ENCODE peak calls at places on chromosome 17, in eight cellular contexts. R is central memory CD8-positive, alpha-beta T cell; Z is GM23248; Q is NCI-H2081; S is naive thymus-derived CD4-positive, alpha-beta T cell; J is activated T-cell treated with anti-CD3 and anti-CD28 coated beads for 48 hours; K is non-pigmented ciliary epithelial cell; P is occipital lobe. D is an unnamed sample.

GRCh38 chr17:12523244-12523643 is 142.4 kb upstream of the MYOCD start:
- DNase-seq in Q (no peak), P (no peak), J (no peak), R (no peak), Z (no peak), K (no peak), S (no peak), D (no peak)

GRCh38 chr17:4577386-4577993 is 6.8 kb upstream of the SMTNL2 start:
- DNase-seq in S (no peak), Z (no peak), P (no peak), R (no peak), K (no peak), J (no peak), Q (no peak), D (no peak)

GRCh38 chr17:28147026-28147425 is 104.5 kb downstream of the NLK start:
- DNase-seq in Z (no peak), J (no peak), R (no peak), K (no peak), S (no peak), P (no peak), Q (peak), D (no peak)

GRCh38 chr17:1153795-1154546 is 25.8 kb downstream of the ABR start:
- DNase-seq in P (peak), S (no peak), K (no peak), J (no peak), Z (peak), Q (peak), R (no peak), D (no peak)

GRCh38 chr17:35373532-35373983 is at the start of gene SLFN11:
- DNase-seq in Q (peak), S (peak), R (peak), P (no peak), J (peak), Z (peak), K (peak), D (peak)

GRCh38 chr17:43530303-43531081 is 15.6 kb downstream of the ETV4 start:
- DNase-seq in J (no peak), P (no peak), K (peak), Q (no peak), Z (peak), R (no peak), S (no peak), D (no peak)

GRCh38 chr17:62652251-62653001 is 25.0 kb downstream of the MRC2 start:
- DNase-seq in Z (peak), R (no peak), K (no peak), Q (peak), J (peak), P (no peak), S (peak), D (peak)

GRCh38 chr17:7355053-7355452 is at the start of gene TMEM95:
- DNase-seq in Z (peak), K (no peak), P (peak), Q (no peak), R (no peak), S (no peak), J (no peak), D (no peak)

GRCh38 chr17:8904201-8904600 is 36.7 kb upstream of the PIK3R6 start:
- DNase-seq in Z (no peak), K (no peak), P (no peak), Q (no peak), S (no peak), R (no peak), J (no peak), D (no peak)

GRCh38 chr17:57455063-57455914 is 199.0 kb downstream of the MSI2 start:
- DNase-seq in Z (no peak), Q (no peak), P (peak), R (no peak), J (no peak), K (no peak), S (peak), D (no peak)

GRCh38 chr17:48160177-48160967 is 52.8 kb downstream of the SNX11 start:
- DNase-seq in Q (peak), R (no peak), J (no peak), Z (no peak), K (no peak), S (no peak), P (no peak), D (no peak)

GRCh38 chr17:4007346-4008081 is 43.3 kb upstream of the ATP2A3 start:
- DNase-seq in Q (no peak), K (no peak), J (no peak), S (no peak), Z (no peak), P (no peak), R (no peak), D (no peak)

GRCh38 chr17:32323784-32324590 is 18.0 kb downstream of the C17orf75 start:
- DNase-seq in S (peak), K (no peak), R (no peak), P (no peak), Z (peak), J (no peak), Q (no peak), D (no peak)

GRCh38 chr17:48933035-48933434 is 11.6 kb downstream of the SNF8 start:
- DNase-seq in S (no peak), Q (no peak), K (no peak), R (no peak), J (no peak), P (no peak), Z (no peak), D (no peak)

GRCh38 chr17:50681260-50682200 is 26.2 kb downstream of the ANKRD40 start:
- DNase-seq in Q (no peak), S (no peak), P (peak), R (no peak), K (no peak), Z (peak), J (no peak), D (no peak)

GRCh38 chr17:16971458-16972338 is at the start of gene TNFRSF13B:
- DNase-seq in J (no peak), R (no peak), P (no peak), S (no peak), K (no peak), Q (no peak), Z (no peak), D (no peak)

GRCh38 chr17:72430611-72431432 is 310.0 kb downstream of the SOX9 start:
- DNase-seq in K (no peak), Q (no peak), S (no peak), Z (peak), J (no peak), R (no peak), P (no peak), D (no peak)

GRCh38 chr17:27315322-27315721 is 21.4 kb downstream of the WSB1 start:
- DNase-seq in J (no peak), Q (no peak), Z (peak), S (no peak), P (no peak), R (no peak), K (peak), D (no peak)

GRCh38 chr17:76276069-76276431 is 10.9 kb downstream of the UBALD2 start:
- DNase-seq in R (no peak), Z (no peak), P (no peak), S (no peak), J (no peak), Q (no peak), K (no peak), D (peak)

GRCh38 chr17:80446645-80447405 is 29.6 kb downstream of the NPTX1 start:
- DNase-seq in P (no peak), S (no peak), Z (peak), J (no peak), K (no peak), R (no peak), Q (no peak), D (no peak)

GRCh38 chr17:10771142-10771541 is 32.8 kb downstream of the TMEM238L start:
- DNase-seq in S (no peak), K (no peak), Z (no peak), P (no peak), J (no peak), R (no peak), Q (no peak), D (no peak)

GRCh38 chr17:63940584-63940983 is 8.5 kb upstream of the CD79B start:
- DNase-seq in Z (no peak), K (no peak), S (no peak), R (no peak), J (no peak), P (no peak), Q (no peak), D (no peak)

GRCh38 chr17:31693433-31694210 is 165.4 kb downstream of the COPRS start:
- DNase-seq in R (no peak), P (no peak), K (no peak), S (no peak), Z (no peak), J (no peak), Q (no peak), D (no peak)

GRCh38 chr17:29143894-29144293 is 36.3 kb downstream of the MYO18A start:
- DNase-seq in Q (no peak), Z (peak), J (no peak), P (no peak), R (no peak), S (no peak), K (no peak), D (no peak)

GRCh38 chr17:48037924-48038323 is 327 bp upstream of the COPZ2 start:
- DNase-seq in Z (peak), K (no peak), S (no peak), R (no peak), J (no peak), P (no peak), Q (no peak), D (peak)

GRCh38 chr17:32267690-32268205 is 2.1 kb downstream of the RHBDL3 start:
- DNase-seq in P (no peak), K (no peak), Q (no peak), J (no peak), R (no peak), S (no peak), Z (no peak), D (no peak)

GRCh38 chr17:37500378-37500777 is 10.7 kb downstream of the DUSP14 start:
- DNase-seq in Q (no peak), Z (no peak), R (no peak), S (no peak), P (no peak), J (no peak), K (no peak), D (no peak)

GRCh38 chr17:5373112-5373511 is 46.4 kb downstream of the NUP88 start:
- DNase-seq in P (peak), Z (no peak), S (no peak), Q (no peak), K (no peak), R (no peak), J (no peak), D (no peak)

GRCh38 chr17:31534223-31534888 is 142.9 kb downstream of the RAB11FIP4 start:
- DNase-seq in Q (no peak), Z (peak), P (no peak), J (no peak), S (no peak), K (no peak), R (no peak), D (no peak)

GRCh38 chr17:42067371-42068180 is 17.2 kb upstream of the C17orf113 start:
- DNase-seq in P (peak), Q (peak), S (peak), Z (peak), J (peak), K (no peak), R (peak), D (peak)

GRCh38 chr17:15260376-15261062 is 4.6 kb downstream of the PMP22 start:
- DNase-seq in S (peak), R (peak), P (peak), Z (peak), Q (peak), K (no peak), J (peak), D (peak)

GRCh38 chr17:53749178-53749577 is 73.5 kb upstream of the KIF2B start:
- DNase-seq in K (no peak), P (no peak), Q (no peak), Z (peak), S (no peak), J (no peak), R (no peak), D (no peak)